ENCODE peak calls at places on chromosomes 7 and 10, in seven cellular contexts. E is K562, Y is GM12892, I is GM12878, Z is HepG2, S is H1, H is SK-N-SH. L is an unnamed sample.

GRCh38 chr10:67114945-67115344 is 189.1 kb downstream of the LRRTM3 start:
- DNase-seq in E (no peak), I (no peak), S (no peak), Y (no peak), H (no peak), Z (peak; percentile 71), L (no peak)

GRCh38 chr10:2146079-2146478 is 408.8 kb upstream of the ADARB2 start:
- DNase-seq in Z (no peak), H (no peak), Y (no peak), E (no peak), S (no peak), I (no peak), L (no peak)

GRCh38 chr7:128019330-128019729 is 11.9 kb downstream of the LRRC4 start:
- DNase-seq in Z (no peak), E (no peak), S (no peak), Y (no peak), I (no peak), H (no peak), L (no peak)

GRCh38 chr7:55571534-55572377 is 546 bp downstream of the VOPP1 start:
- DNase-seq in S (peak; percentile 79), H (peak; percentile 90), Y (no peak), Z (peak; percentile 34), I (no peak), E (peak; percentile 81), L (no peak)

GRCh38 chr7:11228515-11228914 is 254.8 kb downstream of the PHF14 start:
- DNase-seq in Z (no peak), Y (no peak), H (no peak), S (no peak), I (no peak), E (no peak), L (no peak)

GRCh38 chr10:3494131-3494878 is 290.7 kb downstream of the KLF6 start:
- DNase-seq in I (no peak), Z (no peak), E (no peak), H (no peak), Y (no peak), S (no peak), L (no peak)

GRCh38 chr7:156168434-156168833 is 356.2 kb upstream of the SHH start:
- DNase-seq in Y (no peak), S (no peak), Z (no peak), E (no peak), H (no peak), I (no peak), L (no peak)

GRCh38 chr10:55550241-55550640 is 749.2 kb upstream of the PCDH15 start:
- DNase-seq in H (no peak), I (no peak), E (no peak), S (no peak), Z (no peak), Y (no peak), L (no peak)

GRCh38 chr10:133441780-133442179 is 12.0 kb upstream of the SCART1 start:
- DNase-seq in H (peak; percentile 12), Y (peak; percentile 19), Z (no peak), S (no peak), I (no peak), E (no peak), L (no peak)

GRCh38 chr7:100539436-100540006 is 518 bp downstream of the AGFG2 start:
- DNase-seq in Y (no peak), Z (no peak), S (peak; percentile 61), E (no peak), H (no peak), I (no peak), L (no peak)

GRCh38 chr7:100538654-100539435 is at the start of gene AGFG2:
- DNase-seq in Z (peak; percentile 99), H (peak; percentile 100), E (peak; percentile 100), Y (peak; percentile 98), I (peak; percentile 98), S (peak; percentile 99), L (peak; percentile 97)

GRCh38 chr7:100543586-100543985 is 4.6 kb downstream of the AGFG2 start:
- DNase-seq in H (no peak), Y (no peak), Z (no peak), I (no peak), S (no peak), E (no peak), L (no peak)

GRCh38 chr7:100540073-100540723 is 1.2 kb downstream of the AGFG2 start:
- DNase-seq in H (no peak), S (no peak), Z (peak; percentile 98), Y (no peak), I (no peak), E (no peak), L (no peak)

GRCh38 chr7:100538348-100538653 is 702 bp upstream of the AGFG2 start:
- DNase-seq in S (no peak), Y (no peak), E (peak; percentile 68), Z (no peak), H (no peak), I (no peak), L (no peak)
- TF ChIP-seq TAF1 in S (no peak), Y (no peak), E (no peak), Z (no peak), H (no peak), I (no peak), L (no peak)

GRCh38 chr7:99120503-99120902 is 23.4 kb downstream of the SMURF1 start:
- DNase-seq in I (no peak), E (no peak), Y (no peak), Z (no peak), H (no peak), S (no peak), L (no peak)
- TF ChIP-seq TAF1 in I (no peak), E (no peak), Y (no peak), Z (no peak), H (no peak), S (no peak), L (no peak)

DNA sequence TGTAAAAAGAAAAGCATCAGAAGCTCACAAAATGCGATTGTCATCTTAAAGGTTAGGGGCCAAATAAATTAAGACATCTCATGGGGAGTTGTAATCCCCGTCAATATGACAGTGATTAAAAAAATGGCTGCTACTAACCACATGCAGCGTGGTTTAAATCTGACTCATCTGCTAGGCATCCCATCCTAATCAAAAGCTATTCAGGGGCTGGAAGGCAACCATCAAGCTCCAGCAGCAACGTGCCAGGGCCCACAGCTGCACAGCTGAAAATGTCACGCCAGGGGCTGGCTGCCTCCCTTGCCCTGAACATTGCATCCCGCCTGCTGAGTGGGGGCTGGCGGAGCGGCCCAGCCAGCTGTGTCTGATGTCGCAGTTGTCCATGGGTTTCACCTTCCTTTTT is 66.3 kb upstream of the FRMD4A start:
- DNase-seq in S (no peak), H (peak; percentile 9), Y (no peak), I (no peak), E (no peak), Z (no peak), L (no peak)
- TF ChIP-seq TAF1 in S (no peak), H (no peak), Y (no peak), I (no peak), E (no peak), Z (no peak), L (no peak)

GRCh38 chr7:99490878-99491277 is 9.2 kb downstream of the ZNF394 start:
- DNase-seq in Y (no peak), I (no peak), H (no peak), Z (no peak), E (no peak), S (no peak), L (no peak)
- TF ChIP-seq TAF1 in Y (no peak), I (no peak), H (no peak), Z (no peak), E (no peak), S (no peak), L (no peak)

GRCh38 chr10:83222300-83222699 is 917.0 kb upstream of the GHITM start:
- DNase-seq in Z (no peak), H (no peak), S (no peak), E (no peak), Y (no peak), I (no peak), L (no peak)
- TF ChIP-seq TAF1 in Z (no peak), H (no peak), S (no peak), E (no peak), Y (no peak), I (no peak), L (no peak)

DNA sequence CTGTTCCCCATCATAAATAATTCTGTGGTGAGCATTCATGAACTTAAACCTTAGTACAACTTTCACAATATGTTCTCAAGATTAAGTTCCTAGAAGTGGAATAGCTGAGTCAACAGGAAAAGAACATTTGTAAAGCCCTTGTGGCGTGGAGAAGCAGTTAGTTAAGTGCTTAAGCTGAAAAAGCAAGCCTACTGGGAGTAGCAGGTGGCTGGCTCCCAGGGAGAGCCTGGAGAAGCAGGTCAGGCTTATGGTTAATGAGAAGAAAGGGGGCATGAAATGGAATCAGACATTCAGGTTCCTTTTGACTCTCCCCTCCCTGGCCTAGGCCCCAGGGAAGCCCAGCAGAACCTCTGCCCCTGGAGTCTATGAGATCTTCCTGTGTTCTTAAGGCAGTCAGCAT is 35.3 kb downstream of the VSTM4 start:
- DNase-seq in Y (no peak), E (no peak), S (no peak), I (no peak), H (no peak), Z (no peak), L (no peak)
- TF ChIP-seq TAF1 in Y (no peak), E (no peak), S (no peak), I (no peak), H (no peak), Z (no peak), L (no peak)

DNA sequence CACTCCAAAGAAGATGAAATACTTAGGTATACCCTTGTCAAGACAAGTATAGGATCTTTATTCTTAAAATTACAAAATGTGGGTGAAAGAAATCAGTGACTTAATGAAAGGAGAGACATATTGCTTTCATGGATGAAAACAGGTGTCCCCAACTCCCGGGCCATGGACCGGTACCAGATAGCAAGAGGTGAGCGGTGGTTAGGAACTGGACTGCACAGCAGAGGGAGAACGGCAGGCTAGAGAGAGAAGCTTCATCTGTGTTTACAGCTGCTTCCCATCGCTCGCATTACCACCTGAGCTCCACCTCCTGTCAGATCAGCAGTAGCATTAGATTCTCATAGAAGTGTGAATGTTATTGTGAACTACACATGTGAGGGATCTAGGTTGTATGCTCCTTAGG is 408.9 kb downstream of the CALN1 start:
- DNase-seq in E (no peak), I (no peak), H (no peak), Y (no peak), Z (no peak), S (no peak), L (no peak)
- TF ChIP-seq TAF1 in E (no peak), I (no peak), H (no peak), Y (no peak), Z (no peak), S (no peak), L (no peak)

DNA sequence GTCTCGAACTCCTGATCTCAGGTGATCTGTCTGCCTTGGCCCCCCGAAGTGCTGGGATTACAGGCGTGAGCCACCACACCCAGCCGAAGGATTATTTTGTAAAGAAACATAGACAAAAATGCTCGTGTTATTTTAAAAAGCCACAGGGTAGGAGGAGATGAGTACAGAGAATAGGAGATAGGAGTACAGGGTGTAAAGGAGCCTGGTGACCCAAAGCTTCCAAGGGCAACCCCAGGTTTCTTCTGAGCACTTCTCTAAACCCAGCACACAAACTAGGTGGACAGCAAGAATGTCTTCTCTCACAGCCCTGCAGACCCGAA is 54.7 kb downstream of the ZNF467 start:
- DNase-seq in E (no peak), H (no peak), Z (no peak), S (peak; percentile 13), Y (no peak), I (no peak), L (no peak)
- TF ChIP-seq TAF1 in E (no peak), H (no peak), Z (no peak), S (no peak), Y (no peak), I (no peak), L (no peak)

GRCh38 chr10:921471-922414 is 9.8 kb downstream of the LARP4B start:
- DNase-seq in S (no peak), I (no peak), Z (no peak), H (no peak), E (no peak), Y (no peak), L (no peak)
- TF ChIP-seq TAF1 in S (no peak), I (no peak), Z (no peak), H (no peak), E (no peak), Y (no peak), L (no peak)

L was measured in GM12891.